ENCODE peak calls at places on chromosomes 11 and 22, in five cellular contexts. One of them, this sample, is unnamed.

GRCh38 chr11:99148352-99148751 is 127.6 kb downstream of the CNTN5 start:
- DNase-seq in ovary: no peak
- DNase-seq in astrocyte: no peak
- DNase-seq in cardiac fibroblast: no peak
- DNase-seq in CD8-positive, alpha-beta T cell: no peak
- DNase-seq in this sample: no peak

GRCh38 chr11:73299751-73300150 is 8.3 kb upstream of the ARHGEF17 start:
- DNase-seq in ovary: no peak
- DNase-seq in astrocyte: no peak
- DNase-seq in cardiac fibroblast: no peak
- DNase-seq in CD8-positive, alpha-beta T cell: no peak
- DNase-seq in this sample: no peak

GRCh38 chr11:33172996-33173395 is 11.7 kb upstream of the CSTF3 start:
- DNase-seq in ovary: no peak
- DNase-seq in astrocyte: no peak
- DNase-seq in cardiac fibroblast: peak
- DNase-seq in CD8-positive, alpha-beta T cell: no peak
- DNase-seq in this sample: no peak

GRCh38 chr11:21514298-21514697 is 678.6 kb upstream of the ANO5 start:
- DNase-seq in ovary: no peak
- DNase-seq in astrocyte: no peak
- DNase-seq in cardiac fibroblast: no peak
- DNase-seq in CD8-positive, alpha-beta T cell: no peak
- DNase-seq in this sample: peak

GRCh38 chr22:38327805-38328204 is 10.6 kb upstream of the CSNK1E start:
- DNase-seq in ovary: no peak
- DNase-seq in astrocyte: peak
- DNase-seq in cardiac fibroblast: peak
- DNase-seq in CD8-positive, alpha-beta T cell: no peak
- DNase-seq in this sample: no peak

GRCh38 chr22:31612891-31613285 is 49.1 kb downstream of the PISD start:
- DNase-seq in ovary: no peak
- DNase-seq in astrocyte: no peak
- DNase-seq in cardiac fibroblast: no peak
- DNase-seq in CD8-positive, alpha-beta T cell: no peak
- DNase-seq in this sample: no peak

GRCh38 chr11:76823481-76824028 is 37.2 kb upstream of the ACER3 start:
- DNase-seq in ovary: no peak
- DNase-seq in astrocyte: peak
- DNase-seq in cardiac fibroblast: peak
- DNase-seq in CD8-positive, alpha-beta T cell: no peak
- DNase-seq in this sample: peak

GRCh38 chr22:43262990-43263644 is 76.2 kb upstream of the TTLL12 start:
- DNase-seq in ovary: peak
- DNase-seq in astrocyte: peak
- DNase-seq in cardiac fibroblast: peak
- DNase-seq in CD8-positive, alpha-beta T cell: peak
- DNase-seq in this sample: peak

GRCh38 chr11:96524475-96524874 is 134.7 kb downstream of the JRKL start:
- DNase-seq in ovary: no peak
- DNase-seq in astrocyte: no peak
- DNase-seq in cardiac fibroblast: peak
- DNase-seq in CD8-positive, alpha-beta T cell: no peak
- DNase-seq in this sample: no peak
- TF ChIP-seq CTCF in ovary: no peak
- TF ChIP-seq CTCF in astrocyte: no peak
- TF ChIP-seq CTCF in cardiac fibroblast: no peak
- TF ChIP-seq CTCF in CD8-positive, alpha-beta T cell: no peak
- TF ChIP-seq CTCF in this sample: peak

GRCh38 chr11:35083181-35084061 is 55.5 kb upstream of the CD44 start:
- DNase-seq in ovary: peak
- DNase-seq in astrocyte: peak
- DNase-seq in cardiac fibroblast: peak
- DNase-seq in CD8-positive, alpha-beta T cell: peak
- DNase-seq in this sample: no peak

GRCh38 chr11:35085766-35086165 is 53.2 kb upstream of the CD44 start:
- DNase-seq in ovary: no peak
- DNase-seq in astrocyte: no peak
- DNase-seq in cardiac fibroblast: peak
- DNase-seq in CD8-positive, alpha-beta T cell: no peak
- DNase-seq in this sample: no peak

GRCh38 chr11:35084817-35085424 is 54.0 kb upstream of the CD44 start:
- DNase-seq in ovary: no peak
- DNase-seq in astrocyte: no peak
- DNase-seq in cardiac fibroblast: no peak
- DNase-seq in CD8-positive, alpha-beta T cell: no peak
- DNase-seq in this sample: no peak

GRCh38 chr11:35079581-35079980 is 59.4 kb upstream of the CD44 start:
- DNase-seq in ovary: no peak
- DNase-seq in astrocyte: no peak
- DNase-seq in cardiac fibroblast: no peak
- DNase-seq in CD8-positive, alpha-beta T cell: no peak
- DNase-seq in this sample: no peak

DNA sequence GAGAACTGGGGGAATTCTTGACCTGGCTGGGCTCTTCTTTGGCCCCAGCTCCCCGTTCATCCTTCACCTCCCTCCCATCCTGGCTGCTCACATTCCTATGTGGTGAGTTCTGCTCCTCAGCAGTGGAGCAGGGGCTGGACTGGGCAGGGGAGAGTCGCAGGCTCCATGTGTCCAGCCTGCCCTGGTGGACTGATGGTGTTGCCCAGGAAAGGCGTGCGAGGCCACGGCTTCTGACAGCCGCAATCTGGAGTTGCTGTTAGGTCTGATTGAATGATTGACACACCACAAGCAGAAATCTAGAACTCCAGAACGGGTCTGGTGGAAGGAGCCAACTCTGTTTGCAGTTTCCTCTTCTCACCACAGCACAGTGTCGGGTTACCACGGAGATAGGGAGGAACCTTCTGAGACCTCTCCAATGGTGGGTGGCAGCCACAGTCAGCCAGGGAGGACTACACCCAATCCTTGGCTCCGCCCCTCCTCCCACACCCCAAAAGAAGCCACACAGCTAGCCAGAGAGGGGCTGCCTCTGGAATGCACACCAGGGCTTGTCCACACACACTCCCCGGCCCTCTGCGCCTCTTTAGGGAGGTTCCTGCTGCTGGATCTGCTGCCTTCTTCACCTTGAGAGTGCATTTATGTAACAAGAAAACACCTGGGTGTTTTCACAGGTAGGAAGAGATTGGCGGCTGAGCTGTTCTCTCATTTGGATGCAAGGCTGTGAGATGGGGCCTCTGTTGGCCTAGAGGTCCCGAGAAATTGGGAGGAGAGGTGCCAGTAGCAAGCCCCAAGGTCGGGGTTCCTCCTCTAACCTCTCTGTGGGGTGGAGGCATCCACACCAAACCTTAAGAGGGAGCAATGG is 56.4 kb upstream of the CD44 start:
- DNase-seq in ovary: no peak
- DNase-seq in astrocyte: peak
- DNase-seq in cardiac fibroblast: peak
- DNase-seq in CD8-positive, alpha-beta T cell: peak
- DNase-seq in this sample: no peak
- H3K4me3 ChIP-seq in ovary: no peak
- H3K4me3 ChIP-seq in astrocyte: peak
- H3K4me3 ChIP-seq in cardiac fibroblast: no peak
- H3K4me3 ChIP-seq in CD8-positive, alpha-beta T cell: peak
- H3K4me3 ChIP-seq in this sample: no peak

GRCh38 chr22:37174964-37175363 is 13.1 kb downstream of the C1QTNF6 start:
- DNase-seq in ovary: no peak
- DNase-seq in astrocyte: no peak
- DNase-seq in cardiac fibroblast: no peak
- DNase-seq in CD8-positive, alpha-beta T cell: no peak
- DNase-seq in this sample: no peak
- TF ChIP-seq CTCF in ovary: no peak
- TF ChIP-seq CTCF in astrocyte: no peak
- TF ChIP-seq CTCF in cardiac fibroblast: no peak
- TF ChIP-seq CTCF in CD8-positive, alpha-beta T cell: no peak
- TF ChIP-seq CTCF in this sample: no peak

GRCh38 chr11:14617241-14618027 is 26.2 kb upstream of the PDE3B start:
- DNase-seq in ovary: no peak
- DNase-seq in astrocyte: no peak
- DNase-seq in cardiac fibroblast: no peak
- DNase-seq in CD8-positive, alpha-beta T cell: no peak
- DNase-seq in this sample: no peak
- H3K4me3 ChIP-seq in ovary: no peak
- H3K4me3 ChIP-seq in astrocyte: no peak
- H3K4me3 ChIP-seq in cardiac fibroblast: no peak
- H3K4me3 ChIP-seq in CD8-positive, alpha-beta T cell: no peak
- H3K4me3 ChIP-seq in this sample: no peak

GRCh38 chr22:48574776-48575566 is 1252.7 kb downstream of the BRD1 start:
- DNase-seq in ovary: peak
- DNase-seq in astrocyte: peak
- DNase-seq in cardiac fibroblast: no peak
- DNase-seq in CD8-positive, alpha-beta T cell: no peak
- DNase-seq in this sample: no peak
- TF ChIP-seq CTCF in ovary: no peak
- TF ChIP-seq CTCF in astrocyte: no peak
- TF ChIP-seq CTCF in cardiac fibroblast: no peak
- TF ChIP-seq CTCF in CD8-positive, alpha-beta T cell: no peak
- TF ChIP-seq CTCF in this sample: no peak

GRCh38 chr11:35144811-35145210 is 5.8 kb downstream of the CD44 start:
- DNase-seq in ovary: no peak
- DNase-seq in astrocyte: peak
- DNase-seq in cardiac fibroblast: peak
- DNase-seq in CD8-positive, alpha-beta T cell: no peak
- DNase-seq in this sample: no peak
- H3K4me3 ChIP-seq in ovary: no peak
- H3K4me3 ChIP-seq in astrocyte: peak
- H3K4me3 ChIP-seq in cardiac fibroblast: no peak
- H3K4me3 ChIP-seq in CD8-positive, alpha-beta T cell: peak
- H3K4me3 ChIP-seq in this sample: no peak

GRCh38 chr22:23270212-23270733 is 90.0 kb downstream of the BCR start:
- DNase-seq in ovary: no peak
- DNase-seq in astrocyte: no peak
- DNase-seq in cardiac fibroblast: no peak
- DNase-seq in CD8-positive, alpha-beta T cell: no peak
- DNase-seq in this sample: no peak
- TF ChIP-seq CTCF in ovary: no peak
- TF ChIP-seq CTCF in astrocyte: peak
- TF ChIP-seq CTCF in cardiac fibroblast: no peak
- TF ChIP-seq CTCF in CD8-positive, alpha-beta T cell: no peak
- TF ChIP-seq CTCF in this sample: peak

This sample was measured in BE2C.